ENCODE peak calls at places on chromosomes 4 and X, in four cellular contexts. M, L, K and Z are unnamed samples.

GRCh38 chr4:168550071-168550766 is 53.4 kb downstream of the PALLD start:
- DNase-seq in K (no peak), L (no peak), M (no peak), Z (no peak)

GRCh38 chrX:146831994-146832393 is 17.4 kb upstream of the CXorf51A start:
- DNase-seq in K (no peak), L (no peak), M (no peak), Z (no peak)

GRCh38 chr4:13298655-13299054 is 185.5 kb downstream of the RAB28 start:
- DNase-seq in L (peak; percentile 40), K (no peak), M (no peak), Z (no peak)

GRCh38 chr4:155552180-155552579 is 114.5 kb upstream of the GUCY1A1 start:
- DNase-seq in K (no peak), M (no peak), L (no peak), Z (no peak)

GRCh38 chrX:44162964-44163475 is 180.5 kb downstream of the EFHC2 start:
- DNase-seq in M (no peak), L (no peak), K (no peak), Z (no peak)

GRCh38 chr4:75495489-75495888 is 18.7 kb downstream of the RCHY1 start:
- DNase-seq in M (no peak), K (no peak), L (no peak), Z (no peak)

GRCh38 chrX:110667706-110668105 is 127.9 kb downstream of the CHRDL1 start:
- DNase-seq in K (no peak), L (no peak), M (peak; percentile 48), Z (no peak)

GRCh38 chr4:3302164-3302785 is 9.5 kb downstream of the RGS12 start:
- DNase-seq in L (no peak), M (no peak), K (peak; percentile 41), Z (peak; percentile 53)

DNA sequence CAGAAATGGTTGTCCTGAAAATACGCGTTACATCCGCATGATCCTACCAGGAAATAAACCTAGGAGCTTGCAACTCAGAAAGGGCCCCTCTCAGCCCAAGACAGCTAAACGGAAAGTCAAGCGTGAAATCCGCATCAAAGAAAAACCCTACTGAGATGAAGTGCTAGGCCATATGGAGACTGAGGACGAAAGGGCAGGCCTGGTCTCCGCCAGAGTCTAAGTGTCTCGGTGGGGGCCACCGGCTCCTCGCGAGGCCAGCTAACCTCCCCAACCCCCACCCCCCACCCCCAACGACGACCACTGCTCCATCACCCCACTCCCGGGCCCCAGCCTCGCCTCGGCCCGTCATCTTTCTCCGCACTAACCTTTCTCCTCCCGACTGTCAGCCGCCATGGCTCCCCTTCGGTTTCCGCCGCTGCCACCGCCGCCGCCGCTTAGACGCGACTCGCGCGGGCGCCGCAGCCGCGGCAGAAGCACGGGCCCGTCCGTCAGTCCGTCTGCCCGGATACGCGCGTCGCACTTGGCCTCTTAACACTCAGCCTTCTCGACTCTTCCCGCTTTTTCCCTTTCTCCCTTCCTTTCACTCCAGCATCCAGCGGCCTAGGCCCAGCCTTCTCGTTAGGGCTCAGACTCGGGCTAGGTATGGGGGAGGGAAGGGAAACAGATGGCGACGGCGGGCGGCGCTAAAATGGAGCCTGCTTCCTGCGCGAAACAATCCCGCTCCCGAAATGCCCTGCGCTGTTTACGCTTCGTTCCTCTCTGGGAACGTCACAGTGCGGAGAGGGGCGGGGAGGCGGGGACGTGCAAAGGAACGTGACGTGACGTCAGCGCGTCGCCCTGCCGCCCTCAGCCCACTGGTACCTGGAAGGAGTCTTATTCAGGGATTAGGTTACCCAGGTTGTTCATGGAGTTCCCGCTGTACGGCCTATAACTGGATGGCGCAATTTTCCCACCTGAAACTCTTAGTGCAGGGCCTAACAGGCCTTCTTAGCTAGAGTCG is at the start of gene YTHDC1:
- DNase-seq in L (peak; percentile 90), M (peak; percentile 93), K (peak; percentile 76), Z (peak; percentile 70)
- TF ChIP-seq POLR2A in L (peak; percentile 89), M (peak; percentile 95), K (peak; percentile 88), Z (peak; percentile 89)

GRCh38 chr4:62528874-62529273 is 1328.7 kb downstream of the ADGRL3 start:
- DNase-seq in M (no peak), K (no peak), L (no peak), Z (no peak)
- TF ChIP-seq TAF1 in M (no peak), K (no peak), L (no peak), Z (no peak)

GRCh38 chr4:52659722-52660261 is 691 bp upstream of the USP46 start:
- DNase-seq in K (no peak), M (peak; percentile 57), L (peak; percentile 15), Z (no peak)
- TF ChIP-seq POLR2A in K (no peak), M (no peak), L (no peak), Z (no peak)

DNA sequence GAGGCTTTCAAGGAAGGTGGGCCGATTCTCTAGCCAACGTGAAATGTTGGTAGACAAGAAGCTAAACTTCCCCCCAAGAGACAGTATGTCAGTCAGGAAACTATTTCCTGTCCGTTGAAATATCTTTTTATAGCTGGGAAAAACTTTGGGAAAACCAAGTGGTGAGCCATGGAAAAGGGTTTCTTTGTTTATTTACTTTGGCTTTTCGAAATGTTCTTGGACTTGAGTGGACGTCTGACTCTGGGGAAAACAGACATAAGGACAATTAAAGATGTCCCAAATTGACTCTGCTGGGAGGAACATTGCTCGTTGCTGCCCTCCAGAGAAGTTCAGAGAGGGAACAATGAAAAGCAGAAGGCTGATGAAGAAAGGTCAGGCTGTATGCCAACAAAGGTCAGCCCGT is 295.4 kb downstream of the RAPGEF2 start:
- DNase-seq in M (no peak), K (no peak), L (no peak), Z (no peak)
- TF ChIP-seq TAF1 in M (no peak), K (no peak), L (no peak), Z (no peak)